ENCODE peak calls at places on chromosomes 1 and 21, in four cellular contexts. One of them, this sample, is unnamed.

GRCh38 chr1:84913025-84913892 is 20.3 kb upstream of the LPAR3 start:
- DNase-seq in kidney: no peak
- DNase-seq in right atrium auricular region: no peak
- DNase-seq in AG09309: peak; percentile 53
- DNase-seq in this sample: peak; percentile 92

GRCh38 chr1:163170331-163170730 is 32.4 kb downstream of the RGS5 start:
- DNase-seq in kidney: no peak
- DNase-seq in right atrium auricular region: no peak
- DNase-seq in AG09309: peak; percentile 35
- DNase-seq in this sample: peak; percentile 33

GRCh38 chr1:98005326-98006010 is 84.6 kb upstream of the DPYD start:
- DNase-seq in kidney: no peak
- DNase-seq in right atrium auricular region: no peak
- DNase-seq in AG09309: no peak
- DNase-seq in this sample: no peak

GRCh38 chr1:247681288-247681897 is 1.9 kb upstream of the OR13G1 start:
- DNase-seq in kidney: no peak
- DNase-seq in right atrium auricular region: no peak
- DNase-seq in AG09309: no peak
- DNase-seq in this sample: peak; percentile 37

GRCh38 chr1:94553323-94553730 is 11.8 kb upstream of the F3 start:
- DNase-seq in kidney: no peak
- DNase-seq in right atrium auricular region: no peak
- DNase-seq in AG09309: no peak
- DNase-seq in this sample: peak; percentile 68

GRCh38 chr21:32020551-32020950 is 147.7 kb downstream of the HUNK start:
- DNase-seq in kidney: no peak
- DNase-seq in right atrium auricular region: no peak
- DNase-seq in AG09309: no peak
- DNase-seq in this sample: no peak

GRCh38 chr21:29335720-29336119 is 37.0 kb downstream of the BACH1 start:
- DNase-seq in kidney: no peak
- DNase-seq in right atrium auricular region: no peak
- DNase-seq in AG09309: no peak
- DNase-seq in this sample: no peak

GRCh38 chr21:36566606-36567005 is 86.7 kb upstream of the CLDN14 start:
- DNase-seq in kidney: no peak
- DNase-seq in right atrium auricular region: peak; percentile 23
- DNase-seq in AG09309: no peak
- DNase-seq in this sample: no peak

GRCh38 chr1:155043259-155043658 is 7.9 kb upstream of the ADAM15 start:
- DNase-seq in kidney: no peak
- DNase-seq in right atrium auricular region: no peak
- DNase-seq in AG09309: no peak
- DNase-seq in this sample: no peak

GRCh38 chr1:202129453-202130274 is 6.9 kb downstream of the GPR37L1 start:
- DNase-seq in kidney: peak; percentile 68
- DNase-seq in right atrium auricular region: no peak
- DNase-seq in AG09309: no peak
- DNase-seq in this sample: no peak

GRCh38 chr1:38283736-38284470 is 237.3 kb upstream of the POU3F1 start:
- DNase-seq in kidney: no peak
- DNase-seq in right atrium auricular region: no peak
- DNase-seq in AG09309: no peak
- DNase-seq in this sample: no peak

GRCh38 chr21:28737671-28738279 is 254.9 kb downstream of the LTN1 start:
- DNase-seq in kidney: no peak
- DNase-seq in right atrium auricular region: no peak
- DNase-seq in AG09309: no peak
- DNase-seq in this sample: peak; percentile 29

GRCh38 chr1:1125945-1126344 is 10.1 kb upstream of the C1orf159 start:
- DNase-seq in kidney: peak; percentile 59
- DNase-seq in right atrium auricular region: no peak
- DNase-seq in AG09309: no peak
- DNase-seq in this sample: no peak

GRCh38 chr1:234776875-234777849 is 167.2 kb upstream of the IRF2BP2 start:
- DNase-seq in kidney: no peak
- DNase-seq in right atrium auricular region: peak; percentile 60
- DNase-seq in AG09309: no peak
- DNase-seq in this sample: no peak

GRCh38 chr1:234775477-234776246 is 165.7 kb upstream of the IRF2BP2 start:
- DNase-seq in kidney: no peak
- DNase-seq in right atrium auricular region: peak; percentile 59
- DNase-seq in AG09309: no peak
- DNase-seq in this sample: no peak

GRCh38 chr1:234773936-234774677 is 164.1 kb upstream of the IRF2BP2 start:
- DNase-seq in kidney: no peak
- DNase-seq in right atrium auricular region: peak; percentile 50
- DNase-seq in AG09309: no peak
- DNase-seq in this sample: no peak

GRCh38 chr1:234776256-234776874 is 166.4 kb upstream of the IRF2BP2 start:
- DNase-seq in kidney: peak; percentile 86
- DNase-seq in right atrium auricular region: peak; percentile 60
- DNase-seq in AG09309: no peak
- DNase-seq in this sample: no peak

GRCh38 chr1:234774971-234775370 is 165.0 kb upstream of the IRF2BP2 start:
- DNase-seq in kidney: no peak
- DNase-seq in right atrium auricular region: peak; percentile 57
- DNase-seq in AG09309: no peak
- DNase-seq in this sample: peak; percentile 32
- TF ChIP-seq CTCF in kidney: no peak
- TF ChIP-seq CTCF in right atrium auricular region: no peak
- TF ChIP-seq CTCF in AG09309: no peak
- TF ChIP-seq CTCF in this sample: no peak

GRCh38 chr1:50950396-50950795 is 9.7 kb downstream of the FAF1 start:
- DNase-seq in kidney: no peak
- DNase-seq in right atrium auricular region: no peak
- DNase-seq in AG09309: no peak
- DNase-seq in this sample: no peak
- H3K4me3 ChIP-seq in kidney: no peak overlapping the region
- H3K4me3 ChIP-seq in right atrium auricular region: no peak overlapping the region
- H3K4me3 ChIP-seq in AG09309: no peak overlapping the region
- H3K4me3 ChIP-seq in this sample: no peak overlapping the region

GRCh38 chr1:20212685-20213331 is 26.5 kb upstream of the PLA2G2C start:
- DNase-seq in kidney: peak; percentile 95
- DNase-seq in right atrium auricular region: peak; percentile 65
- DNase-seq in AG09309: no peak
- DNase-seq in this sample: peak; percentile 50
- TF ChIP-seq CTCF in kidney: peak; percentile 63
- TF ChIP-seq CTCF in right atrium auricular region: peak; percentile 80
- TF ChIP-seq CTCF in AG09309: peak; percentile 82
- TF ChIP-seq CTCF in this sample: peak; percentile 82

DNA sequence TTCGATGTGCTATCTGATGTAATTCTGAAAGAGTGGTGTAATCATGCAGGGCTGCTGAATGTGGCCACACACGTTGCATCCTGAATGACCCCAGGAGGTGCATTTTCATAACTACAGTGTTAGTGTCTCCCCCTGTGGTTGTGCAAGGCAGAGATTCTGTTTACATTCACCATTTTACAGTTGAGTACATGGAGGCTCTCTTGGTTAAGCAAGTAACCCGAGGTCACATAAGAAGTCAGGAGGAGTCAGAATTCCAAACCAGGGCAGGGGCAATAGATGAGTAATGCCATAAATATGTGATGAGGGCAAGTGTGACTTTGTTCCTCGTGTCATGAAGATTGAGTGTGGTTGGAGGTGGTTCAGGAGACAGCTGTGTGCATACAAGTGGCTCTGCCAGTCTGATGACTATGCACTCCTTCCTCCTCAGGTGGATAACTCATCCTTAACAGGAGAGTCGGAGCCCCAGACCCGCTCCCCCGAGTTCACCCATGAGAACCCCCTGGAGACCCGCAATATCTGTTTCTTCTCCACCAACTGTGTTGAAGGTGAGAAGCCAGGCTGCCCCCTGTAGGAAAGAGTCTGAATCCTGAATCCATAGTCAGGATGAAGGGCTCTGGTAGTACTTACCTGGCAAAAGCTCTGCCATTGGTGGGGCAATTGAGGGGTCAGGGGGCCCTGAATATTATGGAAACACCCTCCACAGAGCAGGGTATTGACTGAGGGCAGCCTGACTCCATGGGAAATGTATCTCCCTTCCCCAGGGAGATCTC is 9.3 kb downstream of the ATP1A2 start:
- DNase-seq in kidney: peak; percentile 32
- DNase-seq in right atrium auricular region: no peak
- DNase-seq in AG09309: peak; percentile 67
- DNase-seq in this sample: peak; percentile 89
- H3K4me3 ChIP-seq in kidney: no peak overlapping the region
- H3K4me3 ChIP-seq in right atrium auricular region: no peak overlapping the region
- H3K4me3 ChIP-seq in AG09309: no peak overlapping the region
- H3K4me3 ChIP-seq in this sample: no peak overlapping the region

DNA sequence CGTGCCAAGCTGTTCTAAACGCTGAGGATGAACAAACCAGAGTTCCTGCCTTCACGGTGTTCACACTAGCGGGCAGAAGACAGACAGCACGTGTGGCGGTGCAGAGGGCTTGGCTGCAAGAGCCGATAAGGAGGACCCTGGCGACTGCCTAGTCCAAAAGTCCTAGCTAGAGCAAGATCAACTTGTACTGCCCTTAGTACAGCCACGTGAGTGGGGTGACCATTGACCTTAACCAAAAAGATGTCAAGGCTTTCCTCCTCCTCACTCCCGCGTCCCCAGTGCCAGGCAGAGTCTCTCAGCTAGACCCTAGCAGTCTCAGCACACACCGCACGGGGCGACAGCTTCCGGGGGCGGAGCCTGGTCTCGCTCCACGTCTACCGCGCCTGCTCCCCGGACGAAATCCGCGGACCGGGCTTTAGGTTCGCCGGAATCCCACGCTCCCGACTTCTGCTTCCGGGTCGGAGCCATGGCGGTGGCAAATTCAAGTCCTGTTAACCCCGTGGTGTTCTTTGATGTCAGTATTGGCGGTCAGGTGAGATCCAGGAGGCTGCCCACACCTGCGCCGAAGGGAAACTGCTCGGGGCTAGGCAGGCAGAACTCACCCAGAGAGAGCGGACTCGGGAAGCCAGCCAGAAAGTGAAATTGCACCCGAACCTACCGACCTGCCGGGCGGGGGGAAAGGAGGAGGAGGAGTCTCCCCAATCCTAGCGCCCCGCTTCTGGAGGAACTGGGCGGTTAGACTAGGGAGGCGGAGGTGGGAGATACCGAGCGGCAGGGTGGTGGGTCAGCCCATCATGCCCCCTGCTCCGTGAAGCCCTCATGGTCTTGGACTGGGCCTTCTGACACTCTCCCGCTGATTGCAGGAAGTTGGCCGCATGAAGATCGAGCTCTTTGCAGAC is at the start of gene PPIH:
- DNase-seq in kidney: peak; percentile 98
- DNase-seq in right atrium auricular region: peak; percentile 93
- DNase-seq in AG09309: peak; percentile 47
- DNase-seq in this sample: peak; percentile 92
- TF ChIP-seq CTCF in kidney: peak; percentile 37
- TF ChIP-seq CTCF in right atrium auricular region: no peak
- TF ChIP-seq CTCF in AG09309: no peak
- TF ChIP-seq CTCF in this sample: peak; percentile 19

This sample was measured in fibroblast of villous mesenchyme.